ENCODE peak calls at places on chromosomes 6 and 20, in five cellular contexts. G is Panc1, N is lung, C is upper lobe of right lung, D is keratinocyte. M is an unnamed sample. For H3K36me3, the result is how much of the 10 kb centered on the place peaks cover.

GRCh38 chr6:163218361-163218894 is 196.1 kb upstream of the QKI start:
- DNase-seq in G (no peak), N (no peak), C (no peak), D (no peak), M (no peak)

GRCh38 chr6:157460182-157460999 is 79.4 kb downstream of the ZDHHC14 start:
- DNase-seq in G (no peak), N (no peak), C (no peak), D (no peak), M (no peak)

GRCh38 chr6:77972334-77972733 is 319.5 kb downstream of the MEI4 start:
- DNase-seq in G (no peak), N (no peak), C (no peak), D (no peak), M (no peak)

GRCh38 chr20:48308232-48308781 is 519.5 kb downstream of the PREX1 start:
- DNase-seq in G (no peak), N (no peak), C (no peak), D (no peak), M (no peak)

GRCh38 chr20:23147964-23148720 is 62.0 kb upstream of the CD93 start:
- DNase-seq in G (peak), N (peak), C (peak), D (no peak), M (peak)

GRCh38 chr6:33061987-33062386 is 11.5 kb downstream of the HLA-DPA1 start:
- DNase-seq in G (no peak), N (no peak), C (no peak), D (no peak), M (no peak)

GRCh38 chr20:43736588-43737091 is 9.8 kb upstream of the GTSF1L start:
- DNase-seq in G (no peak), N (no peak), C (no peak), D (no peak), M (peak)

GRCh38 chr6:130913119-130913518 is 85.9 kb downstream of the SMLR1 start:
- DNase-seq in G (no peak), N (no peak), C (no peak), D (no peak), M (no peak)

GRCh38 chr6:93940381-93940780 is 521.0 kb upstream of the EPHA7 start:
- DNase-seq in G (no peak), N (no peak), C (no peak), D (no peak), M (no peak)

GRCh38 chr6:4585682-4586468 is 190.3 kb upstream of the CDYL start:
- DNase-seq in G (no peak), N (no peak), C (no peak), D (no peak), M (no peak)

GRCh38 chr6:75602164-75602896 is 650 bp downstream of the SENP6 start:
- DNase-seq in G (no peak), N (peak), C (no peak), D (no peak), M (peak)

GRCh38 chr6:107576852-107577251 is 86.9 kb downstream of the SOBP start:
- DNase-seq in G (peak), N (no peak), C (no peak), D (no peak), M (no peak)

DNA sequence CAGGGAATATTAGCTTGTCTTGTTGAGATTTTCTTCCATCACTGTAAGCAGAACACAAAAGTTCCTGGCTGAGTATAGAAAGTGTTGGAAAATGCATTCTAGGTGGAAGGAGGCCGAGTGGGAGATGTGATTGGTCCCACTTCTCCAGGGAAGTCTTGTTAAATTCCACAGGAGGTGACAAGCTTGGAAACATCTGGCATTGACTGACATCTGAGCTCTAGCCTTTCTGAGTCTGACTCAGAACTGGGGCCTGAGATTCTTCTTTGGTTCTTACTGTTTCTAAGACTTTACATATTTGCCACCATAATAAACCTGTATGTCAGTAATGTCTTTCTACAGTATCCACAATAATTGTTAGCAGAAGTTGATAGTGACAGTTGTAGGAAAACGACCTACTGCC is 81.0 kb downstream of the LAMA4 start:
- DNase-seq in G (no peak), N (no peak), C (no peak), D (no peak), M (no peak)
- H3K36me3 ChIP-seq in G (under half), N (under half), C (half or more), D (under half), M (under half)

GRCh38 chr6:148429423-148429822 is 86.8 kb downstream of the SASH1 start:
- DNase-seq in G (no peak), N (no peak), C (no peak), D (no peak), M (no peak)

GRCh38 chr6:148430897-148431296 is 88.3 kb downstream of the SASH1 start:
- DNase-seq in G (no peak), N (no peak), C (no peak), D (no peak), M (no peak)

GRCh38 chr6:148431413-148431812 is 88.8 kb downstream of the SASH1 start:
- DNase-seq in G (no peak), N (no peak), C (no peak), D (no peak), M (no peak)

GRCh38 chr6:148432405-148433195 is 90.0 kb downstream of the SASH1 start:
- DNase-seq in G (no peak), N (no peak), C (no peak), D (no peak), M (no peak)

GRCh38 chr6:148431840-148432239 is 89.2 kb downstream of the SASH1 start:
- DNase-seq in G (no peak), N (no peak), C (no peak), D (no peak), M (no peak)
- H3K27ac ChIP-seq in G (no peak), N (no peak), C (no peak), D (no peak), M (no peak)

GRCh38 chr20:13990465-13990864 is at the start of gene SEL1L2:
- DNase-seq in G (no peak), N (no peak), C (no peak), D (no peak), M (no peak)
- H3K36me3 ChIP-seq in G (under half), N (under half), C (under half), D (under half), M (under half)

GRCh38 chr6:13275435-13275989 is 52.8 kb downstream of the TBC1D7 start:
- DNase-seq in G (no peak), N (no peak), C (no peak), D (no peak), M (no peak)
- H3K27ac ChIP-seq in G (no peak), N (no peak), C (no peak), D (no peak), M (no peak)

GRCh38 chr20:34426026-34426425 is 63.0 kb downstream of the ITCH start:
- DNase-seq in G (no peak), N (no peak), C (no peak), D (no peak), M (no peak)

GRCh38 chr20:34421766-34422466 is 58.8 kb downstream of the ITCH start:
- DNase-seq in G (no peak), N (no peak), C (no peak), D (no peak), M (no peak)

GRCh38 chr20:34427784-34428183 is 64.7 kb downstream of the ITCH start:
- DNase-seq in G (no peak), N (no peak), C (no peak), D (no peak), M (no peak)

GRCh38 chr20:34431168-34431567 is 68.1 kb downstream of the ITCH start:
- DNase-seq in G (no peak), N (no peak), C (no peak), D (no peak), M (no peak)

GRCh38 chr20:34427331-34427730 is 64.3 kb downstream of the ITCH start:
- DNase-seq in G (no peak), N (no peak), C (no peak), D (no peak), M (no peak)
- H3K36me3 ChIP-seq in G (under half), N (under half), C (half or more), D (under half), M (under half)

GRCh38 chr6:106253731-106254130 is 71.8 kb downstream of the ATG5 start:
- DNase-seq in G (no peak), N (no peak), C (no peak), D (no peak), M (no peak)

GRCh38 chr6:106250997-106251396 is 74.6 kb downstream of the ATG5 start:
- DNase-seq in G (no peak), N (no peak), C (no peak), D (no peak), M (no peak)

GRCh38 chr6:106254636-106255035 is 70.9 kb downstream of the ATG5 start:
- DNase-seq in G (no peak), N (no peak), C (no peak), D (no peak), M (no peak)

GRCh38 chr6:106255306-106255705 is 70.3 kb downstream of the ATG5 start:
- DNase-seq in G (no peak), N (no peak), C (no peak), D (no peak), M (no peak)

GRCh38 chr6:106253194-106253593 is 72.4 kb downstream of the ATG5 start:
- DNase-seq in G (no peak), N (no peak), C (no peak), D (no peak), M (no peak)
- H3K27ac ChIP-seq in G (no peak), N (no peak), C (no peak), D (no peak), M (no peak)

GRCh38 chr6:168157272-168158007 is 78.4 kb upstream of the FRMD1 start:
- DNase-seq in G (peak), N (no peak), C (no peak), D (no peak), M (no peak)
- H3K36me3 ChIP-seq in G (under half), N (under half), C (under half), D (under half), M (under half)

M was measured in CD4-positive, CD25-positive, alpha-beta regulatory T cell.